ENCODE peak calls at places on chromosomes 7 and 10, in nine cellular contexts. E is GM10248; Y is tibial nerve; K is Caco-2; N is brain microvascular endothelial cell; J is psoas muscle; L is neural progenitor cell; W is CD8-positive, alpha-beta T cell; Z is GM06990. B is an unnamed sample.

GRCh38 chr7:22108151-22108845 is 162.6 kb upstream of the CDCA7L start:
- DNase-seq in E (no peak), Y (no peak), K (no peak), N (no peak), J (no peak), L (no peak), W (no peak), Z (no peak), B (no peak)

GRCh38 chr7:24576171-24577052 is 3.2 kb downstream of the PALS2 start:
- DNase-seq in E (peak), Y (no peak), K (peak), N (peak), J (no peak), L (peak), W (no peak), Z (no peak), B (peak)

GRCh38 chr10:50522908-50523307 is 100.8 kb downstream of the SGMS1 start:
- DNase-seq in E (no peak), Y (no peak), K (no peak), N (no peak), J (no peak), L (no peak), W (no peak), Z (no peak), B (no peak)

GRCh38 chr10:86655173-86655540 is 810 bp downstream of the OPN4 start:
- DNase-seq in E (no peak), Y (no peak), K (peak), N (no peak), J (no peak), L (no peak), W (no peak), Z (no peak), B (no peak)

GRCh38 chr7:26958834-26959233 is 94.4 kb upstream of the SKAP2 start:
- DNase-seq in E (no peak), Y (no peak), K (no peak), N (peak), J (no peak), L (no peak), W (no peak), Z (no peak), B (peak)

GRCh38 chr10:129605986-129606518 is 139.0 kb downstream of the MGMT start:
- DNase-seq in E (no peak), Y (no peak), K (no peak), N (no peak), J (no peak), L (no peak), W (no peak), Z (peak), B (no peak)

GRCh38 chr7:22549667-22550513 is 49.9 kb upstream of the STEAP1B start:
- DNase-seq in E (peak), Y (no peak), K (no peak), N (peak), J (no peak), L (peak), W (no peak), Z (no peak), B (no peak)

GRCh38 chr10:115972426-115972825 is 300.6 kb downstream of the GFRA1 start:
- DNase-seq in E (no peak), Y (no peak), K (no peak), N (no peak), J (no peak), L (no peak), W (no peak), Z (peak), B (no peak)

GRCh38 chr10:14422431-14422830 is 91.7 kb upstream of the FRMD4A start:
- DNase-seq in E (no peak), Y (no peak), K (no peak), N (no peak), J (no peak), L (no peak), W (no peak), Z (no peak), B (no peak)

GRCh38 chr10:49661291-49661856 is 18.1 kb upstream of the C10orf53 start:
- DNase-seq in E (peak), Y (no peak), K (no peak), N (no peak), J (no peak), L (no peak), W (no peak), Z (no peak), B (no peak)

GRCh38 chr7:159015081-159015893 is 129.4 kb downstream of the VIPR2 start:
- DNase-seq in E (no peak), Y (peak), K (peak), N (peak), J (peak), L (no peak), W (no peak), Z (no peak), B (peak)

GRCh38 chr10:24952701-24953349 is 419 bp upstream of the PRTFDC1 start:
- DNase-seq in E (peak), Y (no peak), K (peak), N (peak), J (peak), L (peak), W (peak), Z (peak), B (peak)

GRCh38 chr7:128833148-128833938 is 3.1 kb downstream of the FLNC start:
- DNase-seq in E (no peak), Y (no peak), K (no peak), N (peak), J (peak), L (peak), W (no peak), Z (no peak), B (peak)

GRCh38 chr7:16669581-16669980 is 23.6 kb downstream of the BZW2 start:
- DNase-seq in E (no peak), Y (no peak), K (no peak), N (no peak), J (no peak), L (no peak), W (no peak), Z (no peak), B (no peak)

GRCh38 chr7:23893942-23894890 is 184.2 kb downstream of the STK31 start:
- DNase-seq in E (no peak), Y (no peak), K (no peak), N (peak), J (no peak), L (no peak), W (peak), Z (no peak), B (no peak)

GRCh38 chr10:69958232-69958902 is 94.3 kb upstream of the MACROH2A2 start:
- DNase-seq in E (peak), Y (no peak), K (peak), N (peak), J (no peak), L (peak), W (no peak), Z (no peak), B (no peak)

GRCh38 chr10:18418579-18419210 is 232.7 kb downstream of the NSUN6 start:
- DNase-seq in E (no peak), Y (no peak), K (no peak), N (peak), J (no peak), L (no peak), W (no peak), Z (no peak), B (no peak)

GRCh38 chr7:30470163-30470770 is 8.3 kb downstream of the NOD1 start:
- DNase-seq in E (no peak), Y (no peak), K (no peak), N (peak), J (peak), L (no peak), W (no peak), Z (no peak), B (peak)

GRCh38 chr7:96241834-96242233 is 80.1 kb downstream of the SLC25A13 start:
- DNase-seq in E (no peak), Y (no peak), K (no peak), N (no peak), J (no peak), L (no peak), W (no peak), Z (no peak), B (no peak)
- TF ChIP-seq CTCF in E (no peak), Y (no peak), K (no peak), N (no peak), J (no peak), L (no peak), W (no peak), Z (no peak), B (no peak)

GRCh38 chr10:91487914-91488577 is 77.9 kb downstream of the HECTD2 start:
- DNase-seq in E (no peak), Y (no peak), K (no peak), N (no peak), J (no peak), L (no peak), W (no peak), Z (no peak), B (no peak)

GRCh38 chr10:91495402-91495801 is 85.3 kb downstream of the HECTD2 start:
- DNase-seq in E (no peak), Y (no peak), K (no peak), N (no peak), J (no peak), L (no peak), W (no peak), Z (no peak), B (no peak)

GRCh38 chr10:91493313-91493712 is 83.2 kb downstream of the HECTD2 start:
- DNase-seq in E (peak), Y (no peak), K (no peak), N (no peak), J (no peak), L (peak), W (no peak), Z (no peak), B (peak)
- TF ChIP-seq CTCF in E (no peak), Y (peak), K (no peak), N (no peak), J (peak), L (peak), W (no peak), Z (peak), B (peak)

GRCh38 chr7:25716421-25716820 is 435.6 kb upstream of the NFE2L3 start:
- DNase-seq in E (no peak), Y (no peak), K (no peak), N (peak), J (no peak), L (no peak), W (no peak), Z (no peak), B (no peak)

GRCh38 chr7:25726180-25726579 is 425.8 kb upstream of the NFE2L3 start:
- DNase-seq in E (no peak), Y (no peak), K (peak), N (no peak), J (no peak), L (peak), W (no peak), Z (no peak), B (no peak)

GRCh38 chr7:25722856-25723255 is 429.1 kb upstream of the NFE2L3 start:
- DNase-seq in E (no peak), Y (no peak), K (no peak), N (no peak), J (no peak), L (peak), W (no peak), Z (no peak), B (no peak)

GRCh38 chr7:25725483-25725882 is 426.5 kb upstream of the NFE2L3 start:
- DNase-seq in E (no peak), Y (no peak), K (no peak), N (no peak), J (no peak), L (no peak), W (no peak), Z (no peak), B (no peak)

GRCh38 chr7:25720427-25720826 is 431.6 kb upstream of the NFE2L3 start:
- DNase-seq in E (no peak), Y (no peak), K (no peak), N (peak), J (no peak), L (peak), W (no peak), Z (no peak), B (no peak)
- TF ChIP-seq CTCF in E (no peak), Y (no peak), K (peak), N (peak), J (no peak), L (peak), W (no peak), Z (peak), B (no peak)

GRCh38 chr7:157272351-157273207 is 64.2 kb upstream of the DNAJB6 start:
- DNase-seq in E (no peak), Y (no peak), K (no peak), N (no peak), J (no peak), L (no peak), W (no peak), Z (no peak), B (no peak)
- TF ChIP-seq CTCF in E (no peak), Y (no peak), K (no peak), N (no peak), J (no peak), L (no peak), W (no peak), Z (no peak), B (no peak)